ENCODE peak calls at places on chromosomes 4 and X, in six cellular contexts. H is tibial nerve, B is stomach, P is IMR-90, R is H54, Y is suprapubic skin. Z is an unnamed sample.

GRCh38 chr4:18798123-18798522 is 776.6 kb upstream of the LCORL start:
- DNase-seq in H (no peak), B (no peak), P (no peak), R (no peak), Y (no peak), Z (no peak)

GRCh38 chr4:26482508-26483462 is 7.5 kb downstream of the CCKAR start:
- DNase-seq in H (no peak), B (no peak), P (no peak), R (no peak), Y (no peak), Z (no peak)

GRCh38 chrX:132480581-132481203 is 8.1 kb downstream of the MBNL3 start:
- DNase-seq in H (no peak), B (peak), P (peak), R (no peak), Y (no peak), Z (peak)

GRCh38 chr4:175273995-175274753 is 356.0 kb downstream of the ADAM29 start:
- DNase-seq in H (no peak), B (no peak), P (peak), R (no peak), Y (no peak), Z (no peak)

GRCh38 chr4:105350859-105351494 is 122.9 kb downstream of the PPA2 start:
- DNase-seq in H (no peak), B (no peak), P (peak), R (no peak), Y (no peak), Z (no peak)

GRCh38 chr4:156673483-156673882 is 298.1 kb downstream of the PDGFC start:
- DNase-seq in H (no peak), B (no peak), P (peak), R (no peak), Y (no peak), Z (no peak)

GRCh38 chr4:185734214-185734613 is 77.8 kb downstream of the SORBS2 start:
- DNase-seq in H (no peak), B (no peak), P (no peak), R (no peak), Y (no peak), Z (no peak)

GRCh38 chrX:129529685-129530281 is 6.5 kb upstream of the SMARCA1 start:
- DNase-seq in H (no peak), B (no peak), P (peak), R (no peak), Y (no peak), Z (no peak)

GRCh38 chrX:105648732-105649131 is 173.6 kb upstream of the NRK start:
- DNase-seq in H (no peak), B (no peak), P (no peak), R (no peak), Y (no peak), Z (no peak)

GRCh38 chrX:53239474-53239873 is 14.5 kb upstream of the KDM5C start:
- DNase-seq in H (no peak), B (no peak), P (no peak), R (no peak), Y (no peak), Z (no peak)

GRCh38 chr4:141922224-141922623 is 285.8 kb downstream of the IL15 start:
- DNase-seq in H (no peak), B (no peak), P (no peak), R (no peak), Y (no peak), Z (no peak)

GRCh38 chr4:145069361-145069760 is 28.6 kb downstream of the ANAPC10 start:
- DNase-seq in H (no peak), B (no peak), P (peak), R (no peak), Y (no peak), Z (no peak)

DNA sequence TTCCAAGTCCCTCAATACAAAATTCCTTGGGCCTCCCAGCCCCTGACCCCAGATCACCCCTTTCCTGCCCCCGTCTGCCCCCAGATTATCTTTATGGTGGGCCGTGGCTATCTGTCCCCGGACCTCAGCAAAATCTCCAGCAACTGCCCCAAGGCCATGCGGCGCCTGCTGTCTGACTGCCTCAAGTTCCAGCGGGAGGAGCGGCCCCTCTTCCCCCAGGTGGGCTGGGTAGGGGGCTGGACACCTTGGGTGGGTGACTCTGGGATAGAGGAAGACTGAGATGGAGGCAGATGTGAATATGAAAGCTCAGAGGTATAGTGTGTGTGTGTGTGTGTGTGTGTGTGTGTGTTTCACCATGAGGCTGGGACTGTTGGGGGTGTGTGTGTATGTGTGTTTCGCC is 9.8 kb downstream of the ARAF start:
- DNase-seq in H (no peak), B (no peak), P (no peak), R (no peak), Y (no peak), Z (no peak)
- TF ChIP-seq POLR2A in H (no peak), B (no peak), P (no peak), R (no peak), Y (no peak), Z (no peak)

GRCh38 chr4:55345980-55346850 is at the start of gene SRD5A3:
- DNase-seq in H (peak), B (peak), P (peak), R (peak), Y (peak), Z (peak)
- TF ChIP-seq POLR2A in H (no peak), B (no peak), P (peak), R (peak), Y (peak), Z (peak)

DNA sequence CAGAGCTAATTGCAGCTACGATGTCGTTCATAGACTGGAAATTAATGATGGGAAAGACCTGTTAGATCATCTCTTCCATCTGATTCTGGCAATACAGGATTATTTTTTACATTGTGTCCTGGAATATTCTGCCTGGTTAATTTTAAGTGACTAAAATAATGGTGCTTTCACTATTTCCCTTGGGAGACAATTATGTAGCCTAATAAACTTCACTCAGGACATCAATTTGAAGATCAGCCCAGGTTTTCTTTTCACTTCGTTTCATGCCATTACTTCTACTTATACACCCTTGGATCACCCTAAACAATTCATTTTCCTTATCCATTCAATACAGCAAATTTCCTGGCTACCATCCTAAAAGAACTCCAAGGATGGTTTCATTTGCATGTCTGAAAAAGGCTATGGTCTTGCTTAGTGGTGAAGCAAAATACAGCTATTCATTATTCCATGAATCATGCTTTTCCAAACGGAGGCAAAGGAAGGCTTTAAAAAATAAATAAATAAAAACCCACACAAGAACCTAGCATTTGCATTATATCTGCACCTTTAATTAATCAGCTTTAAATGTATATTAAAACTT is 481.0 kb upstream of the TECRL start:
- DNase-seq in H (no peak), B (no peak), P (no peak), R (no peak), Y (no peak), Z (no peak)
- TF ChIP-seq POLR2A in H (no peak), B (no peak), P (no peak), R (no peak), Y (no peak), Z (no peak)

GRCh38 chrX:102654696-102655095 is 3.4 kb downstream of the GPRASP1 start:
- DNase-seq in H (no peak), B (no peak), P (no peak), R (no peak), Y (no peak), Z (no peak)

GRCh38 chrX:102658551-102658950 is 7.3 kb downstream of the GPRASP1 start:
- DNase-seq in H (no peak), B (no peak), P (no peak), R (no peak), Y (no peak), Z (no peak)

GRCh38 chrX:102659790-102660757 is 8.8 kb downstream of the GPRASP1 start:
- DNase-seq in H (peak), B (peak), P (peak), R (no peak), Y (peak), Z (peak)
- TF ChIP-seq POLR2A in H (peak), B (no peak), P (no peak), R (no peak), Y (no peak), Z (peak)

GRCh38 chr4:158172196-158172557 is 648 bp downstream of the GASK1B start:
- DNase-seq in H (no peak), B (no peak), P (peak), R (no peak), Y (no peak), Z (no peak)
- TF ChIP-seq POLR2A in H (no peak), B (no peak), P (no peak), R (no peak), Y (no peak), Z (no peak)

Z was measured in body of pancreas.